ENCODE peak calls at places on chromosomes 6 and 20, in ten cellular contexts. One of them, this sample, is unnamed. For H3K4me1, the result is how much of the 10 kb centered on the place peaks cover.

GRCh38 chr6:56047931-56048520 is 172.6 kb upstream of the BMP5 start:
- DNase-seq in tibial artery: no peak
- DNase-seq in psoas muscle: no peak
- DNase-seq in ovary: no peak
- DNase-seq in keratinocyte: no peak
- DNase-seq in A549: no peak
- DNase-seq in spleen: no peak
- DNase-seq in cardiac muscle cell: no peak
- DNase-seq in upper lobe of left lung: no peak
- DNase-seq in left lung: no peak
- DNase-seq in this sample: no peak

GRCh38 chr6:38871745-38872568 is 156.8 kb downstream of the DNAH8 start:
- DNase-seq in left lung: no peak
- DNase-seq in tibial artery: peak
- DNase-seq in keratinocyte: no peak
- DNase-seq in spleen: no peak
- DNase-seq in upper lobe of left lung: peak
- DNase-seq in A549: peak
- DNase-seq in ovary: no peak
- DNase-seq in cardiac muscle cell: peak
- DNase-seq in psoas muscle: no peak
- DNase-seq in this sample: peak

GRCh38 chr6:159163901-159164370 is 5.3 kb upstream of the FNDC1 start:
- DNase-seq in A549: no peak
- DNase-seq in tibial artery: no peak
- DNase-seq in ovary: no peak
- DNase-seq in psoas muscle: no peak
- DNase-seq in left lung: no peak
- DNase-seq in upper lobe of left lung: no peak
- DNase-seq in cardiac muscle cell: no peak
- DNase-seq in spleen: no peak
- DNase-seq in keratinocyte: no peak
- DNase-seq in this sample: no peak

GRCh38 chr6:24078200-24078599 is 47.8 kb upstream of the NRSN1 start:
- DNase-seq in spleen: no peak
- DNase-seq in cardiac muscle cell: no peak
- DNase-seq in keratinocyte: no peak
- DNase-seq in psoas muscle: no peak
- DNase-seq in left lung: no peak
- DNase-seq in A549: no peak
- DNase-seq in tibial artery: no peak
- DNase-seq in ovary: no peak
- DNase-seq in upper lobe of left lung: no peak
- DNase-seq in this sample: no peak

GRCh38 chr20:10280016-10280908 is 61.6 kb downstream of the SNAP25 start:
- DNase-seq in left lung: no peak
- DNase-seq in A549: no peak
- DNase-seq in psoas muscle: no peak
- DNase-seq in tibial artery: no peak
- DNase-seq in spleen: no peak
- DNase-seq in upper lobe of left lung: no peak
- DNase-seq in keratinocyte: no peak
- DNase-seq in ovary: no peak
- DNase-seq in cardiac muscle cell: no peak
- DNase-seq in this sample: no peak

GRCh38 chr6:81326856-81327561 is 425.5 kb downstream of the TENT5A start:
- DNase-seq in keratinocyte: no peak
- DNase-seq in left lung: no peak
- DNase-seq in ovary: no peak
- DNase-seq in spleen: no peak
- DNase-seq in upper lobe of left lung: no peak
- DNase-seq in cardiac muscle cell: no peak
- DNase-seq in psoas muscle: no peak
- DNase-seq in tibial artery: no peak
- DNase-seq in A549: no peak
- DNase-seq in this sample: peak

GRCh38 chr6:437042-437402 is 45.5 kb downstream of the IRF4 start:
- DNase-seq in left lung: no peak
- DNase-seq in upper lobe of left lung: no peak
- DNase-seq in cardiac muscle cell: no peak
- DNase-seq in psoas muscle: no peak
- DNase-seq in keratinocyte: no peak
- DNase-seq in A549: no peak
- DNase-seq in tibial artery: no peak
- DNase-seq in spleen: no peak
- DNase-seq in ovary: no peak
- DNase-seq in this sample: no peak

GRCh38 chr20:45336530-45337366 is 11.5 kb downstream of the SDC4 start:
- DNase-seq in tibial artery: peak
- DNase-seq in keratinocyte: no peak
- DNase-seq in ovary: no peak
- DNase-seq in A549: peak
- DNase-seq in upper lobe of left lung: no peak
- DNase-seq in cardiac muscle cell: no peak
- DNase-seq in psoas muscle: peak
- DNase-seq in left lung: no peak
- DNase-seq in spleen: no peak
- DNase-seq in this sample: no peak

GRCh38 chr20:48797275-48797825 is 30.4 kb downstream of the PREX1 start:
- DNase-seq in upper lobe of left lung: peak
- DNase-seq in cardiac muscle cell: no peak
- DNase-seq in spleen: peak
- DNase-seq in ovary: no peak
- DNase-seq in A549: no peak
- DNase-seq in tibial artery: peak
- DNase-seq in left lung: peak
- DNase-seq in psoas muscle: peak
- DNase-seq in keratinocyte: no peak
- DNase-seq in this sample: peak

GRCh38 chr6:13397359-13398080 is 69.2 kb upstream of the TBC1D7 start:
- DNase-seq in cardiac muscle cell: no peak
- DNase-seq in ovary: no peak
- DNase-seq in psoas muscle: no peak
- DNase-seq in tibial artery: no peak
- DNase-seq in A549: peak
- DNase-seq in left lung: no peak
- DNase-seq in upper lobe of left lung: no peak
- DNase-seq in keratinocyte: no peak
- DNase-seq in spleen: peak
- DNase-seq in this sample: no peak

GRCh38 chr6:116446399-116446798 is 14.8 kb upstream of the CALHM6 start:
- DNase-seq in spleen: no peak
- DNase-seq in keratinocyte: no peak
- DNase-seq in left lung: no peak
- DNase-seq in tibial artery: no peak
- DNase-seq in A549: no peak
- DNase-seq in psoas muscle: no peak
- DNase-seq in upper lobe of left lung: no peak
- DNase-seq in cardiac muscle cell: no peak
- DNase-seq in ovary: no peak
- DNase-seq in this sample: no peak

GRCh38 chr20:24134930-24135329 is 146.4 kb upstream of the GGTLC1 start:
- DNase-seq in spleen: no peak
- DNase-seq in left lung: no peak
- DNase-seq in cardiac muscle cell: no peak
- DNase-seq in keratinocyte: no peak
- DNase-seq in ovary: no peak
- DNase-seq in A549: no peak
- DNase-seq in psoas muscle: no peak
- DNase-seq in tibial artery: no peak
- DNase-seq in upper lobe of left lung: no peak
- DNase-seq in this sample: no peak

GRCh38 chr6:18204691-18205090 is 49.5 kb downstream of the KDM1B start:
- DNase-seq in psoas muscle: no peak
- DNase-seq in spleen: no peak
- DNase-seq in left lung: no peak
- DNase-seq in A549: no peak
- DNase-seq in upper lobe of left lung: no peak
- DNase-seq in cardiac muscle cell: no peak
- DNase-seq in tibial artery: no peak
- DNase-seq in ovary: no peak
- DNase-seq in keratinocyte: no peak
- DNase-seq in this sample: no peak

GRCh38 chr6:33320315-33321181 is 3.0 kb upstream of the ZBTB22 start:
- DNase-seq in left lung: no peak
- DNase-seq in ovary: peak
- DNase-seq in tibial artery: peak
- DNase-seq in psoas muscle: peak
- DNase-seq in upper lobe of left lung: no peak
- DNase-seq in cardiac muscle cell: no peak
- DNase-seq in keratinocyte: no peak
- DNase-seq in spleen: peak
- DNase-seq in A549: no peak
- DNase-seq in this sample: peak

GRCh38 chr20:53938739-53939138 is 131.7 kb downstream of the BCAS1 start:
- DNase-seq in tibial artery: no peak
- DNase-seq in cardiac muscle cell: no peak
- DNase-seq in spleen: no peak
- DNase-seq in upper lobe of left lung: no peak
- DNase-seq in A549: no peak
- DNase-seq in keratinocyte: no peak
- DNase-seq in left lung: no peak
- DNase-seq in psoas muscle: no peak
- DNase-seq in ovary: no peak
- DNase-seq in this sample: no peak
- H3K4me1 ChIP-seq in tibial artery: under half
- H3K4me1 ChIP-seq in cardiac muscle cell: half or more
- H3K4me1 ChIP-seq in spleen: half or more
- H3K4me1 ChIP-seq in upper lobe of left lung: under half
- H3K4me1 ChIP-seq in A549: half or more
- H3K4me1 ChIP-seq in keratinocyte: under half
- H3K4me1 ChIP-seq in left lung: under half
- H3K4me1 ChIP-seq in psoas muscle: under half
- H3K4me1 ChIP-seq in ovary: under half
- H3K4me1 ChIP-seq in this sample: half or more

GRCh38 chr20:32285082-32285620 is 7.7 kb downstream of the KIF3B start:
- DNase-seq in keratinocyte: no peak
- DNase-seq in cardiac muscle cell: no peak
- DNase-seq in spleen: no peak
- DNase-seq in left lung: no peak
- DNase-seq in psoas muscle: no peak
- DNase-seq in upper lobe of left lung: no peak
- DNase-seq in ovary: no peak
- DNase-seq in A549: no peak
- DNase-seq in tibial artery: no peak
- DNase-seq in this sample: no peak
- H3K4me3 ChIP-seq in keratinocyte: no peak
- H3K4me3 ChIP-seq in cardiac muscle cell: no peak
- H3K4me3 ChIP-seq in spleen: no peak
- H3K4me3 ChIP-seq in left lung: no peak
- H3K4me3 ChIP-seq in psoas muscle: no peak
- H3K4me3 ChIP-seq in upper lobe of left lung: no peak
- H3K4me3 ChIP-seq in ovary: no peak
- H3K4me3 ChIP-seq in A549: no peak
- H3K4me3 ChIP-seq in tibial artery: no peak
- H3K4me3 ChIP-seq in this sample: no peak

DNA sequence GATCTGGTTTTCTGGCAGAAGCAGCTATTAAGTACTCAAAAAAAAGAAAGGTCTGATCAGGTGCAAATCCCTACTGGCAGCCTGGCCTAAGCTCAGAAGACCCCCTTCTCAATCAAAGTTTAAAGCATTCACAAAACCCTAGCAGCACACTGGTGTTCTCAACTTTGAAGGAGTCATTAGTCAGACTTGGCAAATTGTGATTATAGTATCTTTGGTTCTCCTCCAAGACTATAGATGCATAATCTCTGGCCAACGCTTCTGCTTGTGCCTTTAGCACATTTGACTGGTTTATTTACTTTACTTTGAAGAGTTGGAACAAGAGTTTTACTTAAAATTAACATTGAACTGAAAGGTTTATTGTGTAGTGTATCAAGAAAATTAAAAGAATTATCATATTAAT is 248.9 kb downstream of the PTPRK start:
- DNase-seq in keratinocyte: no peak
- DNase-seq in A549: no peak
- DNase-seq in upper lobe of left lung: no peak
- DNase-seq in spleen: no peak
- DNase-seq in ovary: no peak
- DNase-seq in psoas muscle: no peak
- DNase-seq in cardiac muscle cell: no peak
- DNase-seq in left lung: no peak
- DNase-seq in tibial artery: no peak
- DNase-seq in this sample: no peak
- TF ChIP-seq CTCF in keratinocyte: no peak
- TF ChIP-seq CTCF in A549: no peak
- TF ChIP-seq CTCF in upper lobe of left lung: no peak
- TF ChIP-seq CTCF in spleen: no peak
- TF ChIP-seq CTCF in ovary: no peak
- TF ChIP-seq CTCF in psoas muscle: no peak
- TF ChIP-seq CTCF in cardiac muscle cell: no peak
- TF ChIP-seq CTCF in left lung: no peak
- TF ChIP-seq CTCF in tibial artery: no peak
- TF ChIP-seq CTCF in this sample: no peak

GRCh38 chr6:12114055-12114503 is 102.0 kb downstream of the HIVEP1 start:
- DNase-seq in upper lobe of left lung: no peak
- DNase-seq in cardiac muscle cell: no peak
- DNase-seq in keratinocyte: no peak
- DNase-seq in tibial artery: no peak
- DNase-seq in psoas muscle: no peak
- DNase-seq in spleen: no peak
- DNase-seq in left lung: no peak
- DNase-seq in A549: no peak
- DNase-seq in ovary: no peak
- DNase-seq in this sample: no peak
- H3K4me1 ChIP-seq in upper lobe of left lung: under half
- H3K4me1 ChIP-seq in cardiac muscle cell: under half
- H3K4me1 ChIP-seq in keratinocyte: under half
- H3K4me1 ChIP-seq in tibial artery: under half
- H3K4me1 ChIP-seq in psoas muscle: under half
- H3K4me1 ChIP-seq in spleen: under half
- H3K4me1 ChIP-seq in left lung: under half
- H3K4me1 ChIP-seq in A549: under half
- H3K4me1 ChIP-seq in ovary: under half
- H3K4me1 ChIP-seq in this sample: under half